ENCODE peak calls at places on chromosomes 7 and 10, in ten cellular contexts. W, C, H, A, O, S, P, G, N and V are unnamed samples.

GRCh38 chr7:144022169-144022568 is 22.0 kb downstream of the OR6B1 start:
- DNase-seq in C (no peak), N (no peak), H (no peak), A (no peak), S (no peak), O (no peak), W (no peak), G (no peak), P (no peak), V (no peak)

GRCh38 chr10:124496620-124497019 is 35.0 kb downstream of the LHPP start:
- DNase-seq in C (no peak), H (no peak), P (no peak), G (no peak), O (no peak), A (no peak), W (no peak), S (no peak), N (no peak), V (no peak)

GRCh38 chr7:117605712-117606111 is 125.9 kb downstream of the CFTR start:
- DNase-seq in H (no peak), A (no peak), S (no peak), O (no peak), C (no peak), P (no peak), W (no peak), G (no peak), N (no peak), V (no peak)

GRCh38 chr10:129631011-129631410 is 164.0 kb downstream of the MGMT start:
- DNase-seq in S (no peak), P (no peak), C (no peak), G (no peak), O (no peak), H (no peak), N (no peak), A (peak), W (no peak), V (no peak)

GRCh38 chr10:108789911-108790310 is 1133.4 kb downstream of the XPNPEP1 start:
- DNase-seq in G (no peak), W (no peak), S (no peak), N (no peak), C (no peak), P (no peak), O (no peak), H (no peak), A (peak), V (no peak)

GRCh38 chr7:29488977-29489376 is 74.7 kb upstream of the PRR15 start:
- DNase-seq in C (no peak), W (no peak), H (no peak), A (peak), S (no peak), G (no peak), O (no peak), N (no peak), P (peak), V (no peak)

GRCh38 chr7:77360969-77361368 is 55.2 kb downstream of the GSAP start:
- DNase-seq in G (no peak), P (no peak), A (no peak), N (no peak), W (no peak), C (no peak), S (no peak), O (no peak), H (no peak), V (no peak)

GRCh38 chr7:80859272-80859970 is 59.4 kb downstream of the SEMA3C start:
- DNase-seq in G (peak), W (no peak), S (no peak), P (peak), C (no peak), A (peak), H (no peak), N (no peak), O (no peak), V (peak)

GRCh38 chr7:45456747-45457146 is 117.4 kb upstream of the ADCY1 start:
- DNase-seq in H (no peak), C (no peak), A (no peak), N (no peak), W (no peak), P (no peak), G (no peak), O (no peak), S (no peak), V (no peak)

GRCh38 chr10:33315891-33316290 is 18.6 kb downstream of the NRP1 start:
- DNase-seq in C (no peak), A (no peak), O (no peak), W (no peak), P (no peak), H (no peak), N (no peak), S (no peak), G (no peak), V (no peak)

GRCh38 chr7:130401531-130401930 is 21.2 kb downstream of the CPA1 start:
- DNase-seq in P (no peak), G (no peak), W (no peak), A (no peak), C (no peak), O (no peak), S (no peak), N (no peak), H (no peak), V (no peak)

GRCh38 chr10:46541017-46541661 is 15.3 kb downstream of the GPRIN2 start:
- DNase-seq in S (peak), H (peak), W (no peak), P (no peak), C (no peak), O (no peak), N (no peak), A (no peak), G (peak), V (no peak)

DNA sequence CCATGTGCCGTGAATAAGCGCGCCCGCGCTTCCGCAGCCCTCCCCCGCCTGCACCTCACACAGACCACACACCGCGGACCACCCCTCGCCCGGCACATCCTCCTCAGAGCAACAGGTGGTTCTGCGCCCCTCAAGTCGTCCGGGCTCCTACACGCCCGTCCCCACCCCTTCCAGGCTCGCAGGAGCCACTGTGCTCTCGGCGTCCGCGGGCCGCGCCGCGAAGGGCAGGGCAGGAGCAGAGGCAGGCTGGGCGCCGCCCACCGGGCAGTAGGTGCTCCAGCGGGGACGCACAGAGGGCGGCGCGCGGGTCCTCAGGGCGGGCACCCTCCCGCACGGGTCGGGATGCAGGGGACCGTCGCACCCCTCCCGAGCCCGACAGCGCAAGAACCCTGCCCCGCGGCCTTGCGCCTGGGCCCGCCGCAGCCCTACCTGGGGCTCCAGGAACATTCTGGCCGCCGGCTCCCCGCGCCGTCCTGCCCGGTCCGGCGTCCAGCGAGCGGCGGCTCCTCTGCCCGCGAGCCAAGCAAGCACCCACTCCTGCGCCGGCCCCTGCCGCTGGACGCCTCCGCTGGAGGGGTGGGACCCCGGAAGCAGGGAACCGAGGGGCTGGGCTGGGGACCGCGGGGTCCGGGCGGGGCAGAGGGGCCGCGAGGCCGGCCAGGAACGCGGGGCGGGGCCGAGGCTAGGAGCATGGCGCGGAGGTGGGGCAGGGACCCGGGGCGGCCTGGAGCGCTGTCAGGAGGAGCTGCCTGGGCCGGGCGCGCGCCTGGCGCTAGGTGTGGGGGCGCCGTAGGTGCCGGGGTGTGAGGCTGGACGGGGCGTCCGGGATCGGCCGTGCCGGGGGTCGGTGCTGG is 37.4 kb downstream of the RASGEF1A start:
- DNase-seq in A (no peak), S (peak), W (peak), O (no peak), H (no peak), C (no peak), N (peak), G (peak), P (no peak), V (no peak)
- TF ChIP-seq CTCF in A (no peak), S (no peak), W (no peak), O (no peak), H (no peak), C (no peak), N (no peak), G (no peak), P (no peak), V (no peak)

GRCh38 chr7:36153571-36154097 is 580 bp downstream of the EEPD1 start:
- DNase-seq in H (no peak), G (no peak), W (no peak), S (no peak), N (peak), P (no peak), C (no peak), A (no peak), O (no peak), V (no peak)

GRCh38 chr7:36151921-36152755 is 916 bp upstream of the EEPD1 start:
- DNase-seq in C (no peak), G (no peak), A (no peak), O (no peak), N (no peak), W (no peak), H (no peak), P (no peak), S (no peak), V (no peak)

GRCh38 chr7:36155811-36156361 is 2.8 kb downstream of the EEPD1 start:
- DNase-seq in A (peak), G (peak), H (no peak), W (peak), C (no peak), S (no peak), O (no peak), P (no peak), N (no peak), V (no peak)

GRCh38 chr7:36152756-36153570 is at the start of gene EEPD1:
- DNase-seq in C (peak), G (peak), W (peak), A (peak), N (peak), O (peak), S (peak), P (peak), H (peak), V (peak)

DNA sequence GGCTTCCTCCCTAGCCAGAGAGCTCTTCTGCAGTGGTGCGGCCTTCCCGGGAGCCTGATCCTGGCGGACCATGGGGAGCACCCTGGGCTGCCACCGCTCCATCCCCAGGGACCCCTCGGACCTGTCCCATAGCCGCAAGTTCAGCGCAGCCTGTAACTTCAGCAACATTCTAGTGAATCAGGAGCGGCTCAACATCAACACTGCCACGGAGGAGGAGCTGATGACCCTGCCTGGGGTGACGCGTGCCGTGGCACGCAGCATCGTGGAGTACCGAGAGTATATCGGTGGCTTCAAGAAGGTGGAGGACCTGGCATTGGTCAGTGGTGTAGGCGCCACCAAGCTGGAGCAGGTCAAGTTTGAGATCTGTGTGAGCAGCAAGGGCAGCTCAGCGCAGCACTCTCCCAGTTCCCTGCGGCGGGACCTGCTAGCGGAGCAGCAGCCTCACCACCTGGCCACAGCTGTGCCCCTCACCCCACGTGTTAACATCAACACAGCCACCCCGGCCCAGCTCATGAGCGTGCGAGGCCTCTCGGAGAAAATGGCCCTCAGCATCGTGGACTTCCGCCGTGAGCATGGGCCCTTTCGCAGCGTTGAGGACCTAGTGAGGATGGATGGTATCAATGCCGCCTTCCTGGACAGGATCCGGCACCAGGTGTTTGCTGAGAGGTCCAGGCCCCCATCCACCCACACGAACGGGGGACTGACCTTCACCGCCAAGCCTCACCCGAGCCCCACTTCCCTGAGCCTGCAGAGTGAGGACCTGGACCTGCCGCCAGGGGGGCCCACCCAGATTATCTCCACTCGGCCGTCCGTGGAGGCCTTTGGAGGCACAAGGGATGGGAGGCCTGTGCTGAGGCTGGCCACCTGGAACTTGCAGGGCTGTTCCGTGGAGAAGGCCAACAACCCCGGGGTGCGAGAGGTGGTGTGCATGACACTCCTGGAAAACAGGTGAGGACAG is 1.5 kb downstream of the EEPD1 start:
- DNase-seq in C (no peak), O (no peak), P (no peak), N (no peak), A (no peak), W (no peak), G (no peak), S (no peak), H (no peak), V (no peak)
- H3K4me3 ChIP-seq in C (no peak), O (peak), P (no peak), N (peak), A (peak), W (peak), G (peak), S (peak), H (no peak), V (peak)

GRCh38 chr10:102432162-102432950 is at the start of gene CUEDC2:
- DNase-seq in P (peak), C (peak), G (peak), S (peak), O (peak), H (peak), N (peak), W (peak), A (peak), V (peak)
- TF ChIP-seq CTCF in P (no peak), C (no peak), G (no peak), S (no peak), O (no peak), H (no peak), N (no peak), W (no peak), A (peak), V (peak)

GRCh38 chr10:105192146-105192545 is 551.1 kb downstream of the SORCS3 start:
- DNase-seq in P (no peak), G (no peak), A (no peak), S (no peak), C (no peak), W (no peak), H (no peak), N (no peak), O (no peak), V (no peak)

GRCh38 chr10:105195831-105196230 is 554.7 kb downstream of the SORCS3 start:
- DNase-seq in A (no peak), C (no peak), H (no peak), O (no peak), S (no peak), W (no peak), P (no peak), G (no peak), N (no peak), V (no peak)

DNA sequence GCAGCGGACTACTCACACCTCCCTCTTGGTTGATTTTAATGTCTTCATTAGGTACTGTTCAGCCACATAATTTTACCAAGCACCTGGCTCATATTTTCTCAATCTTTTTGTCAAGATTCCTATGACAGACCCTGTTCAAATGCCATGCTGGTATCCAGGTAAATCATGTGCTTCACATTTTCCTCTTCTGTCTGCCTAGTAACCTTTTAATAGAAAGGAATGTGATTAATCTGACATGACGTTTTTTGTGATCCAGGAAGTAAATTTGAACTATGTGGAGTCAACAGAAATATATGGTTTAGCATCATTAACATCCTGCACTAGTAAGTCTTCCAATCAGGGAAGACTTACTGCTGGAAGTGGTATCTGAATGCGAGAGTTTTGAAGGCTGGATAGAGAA is 556.9 kb downstream of the SORCS3 start:
- DNase-seq in G (no peak), A (no peak), H (no peak), W (no peak), O (no peak), S (no peak), C (no peak), N (no peak), P (no peak), V (no peak)
- H3K4me3 ChIP-seq in G (no peak), A (no peak), H (no peak), W (no peak), O (no peak), S (no peak), C (no peak), N (no peak), P (no peak), V (no peak)

DNA sequence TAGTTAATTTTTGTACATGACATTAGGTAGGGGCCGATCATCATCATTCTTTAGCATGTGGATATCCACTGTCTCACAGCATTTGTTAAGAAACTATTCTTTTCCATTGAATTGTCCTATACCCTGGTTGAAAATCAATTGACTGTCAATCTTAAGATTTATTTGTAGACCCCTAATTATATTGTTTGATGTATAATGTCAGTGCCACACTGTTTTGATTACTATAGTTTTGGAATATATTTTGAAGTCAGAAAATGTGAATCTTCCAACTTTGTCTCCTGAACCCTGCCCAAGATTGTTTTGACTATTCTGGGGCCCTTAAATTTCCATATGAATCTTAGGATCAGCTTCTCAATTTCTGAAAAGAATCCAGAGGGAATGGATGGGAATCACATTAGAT is 6.6 kb upstream of the LMTK2 start:
- DNase-seq in N (no peak), P (no peak), S (no peak), C (no peak), O (no peak), A (no peak), W (no peak), H (no peak), G (no peak), V (no peak)
- TF ChIP-seq CTCF in N (no peak), P (no peak), S (no peak), C (no peak), O (no peak), A (no peak), W (no peak), H (no peak), G (no peak), V (no peak)